ENCODE peak calls at places on chromosomes 6 and 20, in ten cellular contexts. One of them, this sample, is unnamed.

GRCh38 chr20:37379967-37380828 is 34.3 kb downstream of the SRC start:
- DNase-seq in GM04504: no peak
- DNase-seq in PC-3: peak
- DNase-seq in NCI-H510A: no peak
- DNase-seq in fibroblast of the aortic adventitia: peak
- DNase-seq in psoas muscle: no peak
- DNase-seq in erythroblast: peak
- DNase-seq in effector CD4-positive, alpha-beta T cell: no peak
- DNase-seq in GM23248: peak
- DNase-seq in neuronal stem cell: no peak
- DNase-seq in this sample: no peak

GRCh38 chr6:16704706-16705402 is 56.4 kb downstream of the ATXN1 start:
- DNase-seq in effector CD4-positive, alpha-beta T cell: peak
- DNase-seq in GM23248: peak
- DNase-seq in GM04504: no peak
- DNase-seq in NCI-H510A: no peak
- DNase-seq in fibroblast of the aortic adventitia: peak
- DNase-seq in psoas muscle: no peak
- DNase-seq in PC-3: peak
- DNase-seq in neuronal stem cell: no peak
- DNase-seq in erythroblast: no peak
- DNase-seq in this sample: no peak

GRCh38 chr6:160102956-160103824 is 18.4 kb upstream of the SLC22A1 start:
- DNase-seq in effector CD4-positive, alpha-beta T cell: no peak
- DNase-seq in psoas muscle: no peak
- DNase-seq in fibroblast of the aortic adventitia: peak
- DNase-seq in GM04504: peak
- DNase-seq in GM23248: peak
- DNase-seq in NCI-H510A: no peak
- DNase-seq in PC-3: peak
- DNase-seq in erythroblast: peak
- DNase-seq in neuronal stem cell: peak
- DNase-seq in this sample: no peak

GRCh38 chr6:111730835-111731234 is 125.2 kb upstream of the TRAF3IP2 start:
- DNase-seq in neuronal stem cell: peak
- DNase-seq in NCI-H510A: no peak
- DNase-seq in GM23248: no peak
- DNase-seq in fibroblast of the aortic adventitia: no peak
- DNase-seq in GM04504: no peak
- DNase-seq in psoas muscle: no peak
- DNase-seq in erythroblast: no peak
- DNase-seq in effector CD4-positive, alpha-beta T cell: no peak
- DNase-seq in PC-3: no peak
- DNase-seq in this sample: peak

GRCh38 chr6:142846883-142847287 is 98.1 kb downstream of the HIVEP2 start:
- DNase-seq in PC-3: peak
- DNase-seq in psoas muscle: peak
- DNase-seq in GM04504: peak
- DNase-seq in fibroblast of the aortic adventitia: peak
- DNase-seq in GM23248: peak
- DNase-seq in neuronal stem cell: no peak
- DNase-seq in NCI-H510A: no peak
- DNase-seq in erythroblast: no peak
- DNase-seq in effector CD4-positive, alpha-beta T cell: no peak
- DNase-seq in this sample: no peak

GRCh38 chr20:45044084-45044573 is 56.8 kb downstream of the KCNS1 start:
- DNase-seq in GM04504: peak
- DNase-seq in NCI-H510A: peak
- DNase-seq in effector CD4-positive, alpha-beta T cell: peak
- DNase-seq in PC-3: peak
- DNase-seq in erythroblast: peak
- DNase-seq in GM23248: peak
- DNase-seq in psoas muscle: no peak
- DNase-seq in neuronal stem cell: peak
- DNase-seq in fibroblast of the aortic adventitia: peak
- DNase-seq in this sample: peak

GRCh38 chr6:136863752-136864151 is 41.4 kb downstream of the PEX7 start:
- DNase-seq in GM04504: no peak
- DNase-seq in neuronal stem cell: no peak
- DNase-seq in NCI-H510A: no peak
- DNase-seq in erythroblast: peak
- DNase-seq in GM23248: no peak
- DNase-seq in effector CD4-positive, alpha-beta T cell: no peak
- DNase-seq in fibroblast of the aortic adventitia: no peak
- DNase-seq in psoas muscle: no peak
- DNase-seq in PC-3: no peak
- DNase-seq in this sample: no peak

GRCh38 chr6:149170564-149171452 is 146.7 kb upstream of the TAB2 start:
- DNase-seq in fibroblast of the aortic adventitia: peak
- DNase-seq in psoas muscle: peak
- DNase-seq in erythroblast: peak
- DNase-seq in GM23248: no peak
- DNase-seq in GM04504: no peak
- DNase-seq in neuronal stem cell: no peak
- DNase-seq in NCI-H510A: no peak
- DNase-seq in effector CD4-positive, alpha-beta T cell: no peak
- DNase-seq in PC-3: no peak
- DNase-seq in this sample: no peak